ENCODE peak calls at places on chromosomes 6 and 20, in six cellular contexts. One of them, this sample, is unnamed.

GRCh38 chr20:47768016-47768953 is 17.0 kb downstream of the SULF2 start:
- DNase-seq in neural progenitor cell: no peak
- DNase-seq in upper lobe of right lung: peak
- DNase-seq in naive thymus-derived CD4-positive, alpha-beta T cell: no peak
- DNase-seq in AG04450: no peak
- DNase-seq in AG09309: no peak
- DNase-seq in this sample: no peak

GRCh38 chr20:50646483-50646996 is 44.8 kb downstream of the RIPOR3 start:
- DNase-seq in neural progenitor cell: no peak
- DNase-seq in upper lobe of right lung: no peak
- DNase-seq in naive thymus-derived CD4-positive, alpha-beta T cell: no peak
- DNase-seq in AG04450: peak
- DNase-seq in AG09309: peak
- DNase-seq in this sample: no peak

GRCh38 chr20:56001106-56001785 is 4.1 kb downstream of the CBLN4 start:
- DNase-seq in neural progenitor cell: no peak
- DNase-seq in upper lobe of right lung: no peak
- DNase-seq in naive thymus-derived CD4-positive, alpha-beta T cell: no peak
- DNase-seq in AG04450: no peak
- DNase-seq in AG09309: no peak
- DNase-seq in this sample: no peak

GRCh38 chr20:7346562-7346961 is 579.1 kb downstream of the BMP2 start:
- DNase-seq in neural progenitor cell: no peak
- DNase-seq in upper lobe of right lung: no peak
- DNase-seq in naive thymus-derived CD4-positive, alpha-beta T cell: no peak
- DNase-seq in AG04450: no peak
- DNase-seq in AG09309: no peak
- DNase-seq in this sample: peak

GRCh38 chr6:79461205-79461604 is 76.0 kb downstream of the LCA5 start:
- DNase-seq in neural progenitor cell: no peak
- DNase-seq in upper lobe of right lung: no peak
- DNase-seq in naive thymus-derived CD4-positive, alpha-beta T cell: no peak
- DNase-seq in AG04450: no peak
- DNase-seq in AG09309: no peak
- DNase-seq in this sample: peak

GRCh38 chr20:45432294-45432693 is 16.4 kb downstream of the PIGT start:
- DNase-seq in neural progenitor cell: no peak
- DNase-seq in upper lobe of right lung: no peak
- DNase-seq in naive thymus-derived CD4-positive, alpha-beta T cell: no peak
- DNase-seq in AG04450: no peak
- DNase-seq in AG09309: no peak
- DNase-seq in this sample: no peak

GRCh38 chr20:47792021-47792618 is 6.8 kb upstream of the SULF2 start:
- DNase-seq in neural progenitor cell: no peak
- DNase-seq in upper lobe of right lung: no peak
- DNase-seq in naive thymus-derived CD4-positive, alpha-beta T cell: no peak
- DNase-seq in AG04450: peak
- DNase-seq in AG09309: peak
- DNase-seq in this sample: peak

GRCh38 chr6:43725643-43726580 is 38.3 kb upstream of the MRPS18A start:
- DNase-seq in neural progenitor cell: no peak
- DNase-seq in upper lobe of right lung: no peak
- DNase-seq in naive thymus-derived CD4-positive, alpha-beta T cell: no peak
- DNase-seq in AG04450: no peak
- DNase-seq in AG09309: no peak
- DNase-seq in this sample: no peak

GRCh38 chr6:7974932-7975763 is 64.6 kb upstream of the TXNDC5 start:
- DNase-seq in neural progenitor cell: no peak
- DNase-seq in upper lobe of right lung: peak
- DNase-seq in naive thymus-derived CD4-positive, alpha-beta T cell: no peak
- DNase-seq in AG04450: peak
- DNase-seq in AG09309: peak
- DNase-seq in this sample: peak

GRCh38 chr6:98833101-98834059 is 994 bp upstream of the POU3F2 start:
- DNase-seq in neural progenitor cell: peak
- DNase-seq in upper lobe of right lung: peak
- DNase-seq in naive thymus-derived CD4-positive, alpha-beta T cell: no peak
- DNase-seq in AG04450: no peak
- DNase-seq in AG09309: no peak
- DNase-seq in this sample: no peak

GRCh38 chr6:39228111-39228971 is 934 bp downstream of the KCNK5 start:
- DNase-seq in neural progenitor cell: peak
- DNase-seq in upper lobe of right lung: no peak
- DNase-seq in naive thymus-derived CD4-positive, alpha-beta T cell: no peak
- DNase-seq in AG04450: no peak
- DNase-seq in AG09309: no peak
- DNase-seq in this sample: no peak

GRCh38 chr6:161660666-161661571 is 387.1 kb upstream of the AGPAT4 start:
- DNase-seq in neural progenitor cell: no peak
- DNase-seq in upper lobe of right lung: no peak
- DNase-seq in naive thymus-derived CD4-positive, alpha-beta T cell: no peak
- DNase-seq in AG04450: no peak
- DNase-seq in AG09309: no peak
- DNase-seq in this sample: no peak

GRCh38 chr6:3895303-3895635 is 46.1 kb downstream of the FAM50B start:
- DNase-seq in neural progenitor cell: no peak
- DNase-seq in upper lobe of right lung: no peak
- DNase-seq in naive thymus-derived CD4-positive, alpha-beta T cell: no peak
- DNase-seq in AG04450: no peak
- DNase-seq in AG09309: no peak
- DNase-seq in this sample: no peak

GRCh38 chr6:142796571-142796970 is 148.4 kb downstream of the HIVEP2 start:
- DNase-seq in neural progenitor cell: no peak
- DNase-seq in upper lobe of right lung: no peak
- DNase-seq in naive thymus-derived CD4-positive, alpha-beta T cell: no peak
- DNase-seq in AG04450: no peak
- DNase-seq in AG09309: peak
- DNase-seq in this sample: no peak

GRCh38 chr6:165245287-165245686 is 64.1 kb downstream of the C6orf118 start:
- DNase-seq in neural progenitor cell: peak
- DNase-seq in upper lobe of right lung: no peak
- DNase-seq in naive thymus-derived CD4-positive, alpha-beta T cell: no peak
- DNase-seq in AG04450: no peak
- DNase-seq in AG09309: peak
- DNase-seq in this sample: no peak

GRCh38 chr6:903746-904145 is 210.8 kb upstream of the EXOC2 start:
- DNase-seq in neural progenitor cell: no peak
- DNase-seq in upper lobe of right lung: no peak
- DNase-seq in naive thymus-derived CD4-positive, alpha-beta T cell: no peak
- DNase-seq in AG04450: no peak
- DNase-seq in AG09309: peak
- DNase-seq in this sample: no peak

GRCh38 chr6:20360471-20361119 is 41.1 kb upstream of the E2F3 start:
- DNase-seq in neural progenitor cell: no peak
- DNase-seq in upper lobe of right lung: no peak
- DNase-seq in naive thymus-derived CD4-positive, alpha-beta T cell: no peak
- DNase-seq in AG04450: no peak
- DNase-seq in AG09309: no peak
- DNase-seq in this sample: no peak

GRCh38 chr6:137722749-137723272 is 144.2 kb upstream of the TNFAIP3 start:
- DNase-seq in neural progenitor cell: no peak
- DNase-seq in upper lobe of right lung: no peak
- DNase-seq in naive thymus-derived CD4-positive, alpha-beta T cell: no peak
- DNase-seq in AG04450: no peak
- DNase-seq in AG09309: no peak
- DNase-seq in this sample: no peak

GRCh38 chr6:166488081-166488685 is 98.3 kb downstream of the RAMACL start:
- DNase-seq in neural progenitor cell: peak
- DNase-seq in upper lobe of right lung: no peak
- DNase-seq in naive thymus-derived CD4-positive, alpha-beta T cell: peak
- DNase-seq in AG04450: no peak
- DNase-seq in AG09309: no peak
- DNase-seq in this sample: no peak

GRCh38 chr6:75158176-75158575 is 47.7 kb downstream of the COL12A1 start:
- DNase-seq in neural progenitor cell: no peak
- DNase-seq in upper lobe of right lung: no peak
- DNase-seq in naive thymus-derived CD4-positive, alpha-beta T cell: no peak
- DNase-seq in AG04450: no peak
- DNase-seq in AG09309: no peak
- DNase-seq in this sample: no peak

GRCh38 chr6:112155900-112156299 is 68.5 kb downstream of the FAM229B start:
- DNase-seq in neural progenitor cell: no peak
- DNase-seq in upper lobe of right lung: no peak
- DNase-seq in naive thymus-derived CD4-positive, alpha-beta T cell: no peak
- DNase-seq in AG04450: no peak
- DNase-seq in AG09309: no peak
- DNase-seq in this sample: no peak

GRCh38 chr20:37945034-37945660 is 42.2 kb downstream of the VSTM2L start:
- DNase-seq in neural progenitor cell: no peak
- DNase-seq in upper lobe of right lung: no peak
- DNase-seq in naive thymus-derived CD4-positive, alpha-beta T cell: no peak
- DNase-seq in AG04450: no peak
- DNase-seq in AG09309: no peak
- DNase-seq in this sample: no peak

GRCh38 chr6:56689663-56690062 is 47.0 kb upstream of the DST start:
- DNase-seq in neural progenitor cell: no peak
- DNase-seq in upper lobe of right lung: no peak
- DNase-seq in naive thymus-derived CD4-positive, alpha-beta T cell: no peak
- DNase-seq in AG04450: no peak
- DNase-seq in AG09309: no peak
- DNase-seq in this sample: no peak

GRCh38 chr20:263701-264100 is 6.2 kb downstream of the DEFB132 start:
- DNase-seq in neural progenitor cell: no peak
- DNase-seq in upper lobe of right lung: no peak
- DNase-seq in naive thymus-derived CD4-positive, alpha-beta T cell: no peak
- DNase-seq in AG04450: no peak
- DNase-seq in AG09309: no peak
- DNase-seq in this sample: no peak

GRCh38 chr6:43972915-43973304 is 154.3 kb downstream of the MRPL14 start:
- DNase-seq in neural progenitor cell: no peak
- DNase-seq in upper lobe of right lung: peak
- DNase-seq in naive thymus-derived CD4-positive, alpha-beta T cell: no peak
- DNase-seq in AG04450: peak
- DNase-seq in AG09309: peak
- DNase-seq in this sample: peak

GRCh38 chr20:4455301-4455701 is 266.4 kb upstream of the PRND start:
- DNase-seq in neural progenitor cell: no peak
- DNase-seq in upper lobe of right lung: no peak
- DNase-seq in naive thymus-derived CD4-positive, alpha-beta T cell: no peak
- DNase-seq in AG04450: no peak
- DNase-seq in AG09309: no peak
- DNase-seq in this sample: peak

DNA sequence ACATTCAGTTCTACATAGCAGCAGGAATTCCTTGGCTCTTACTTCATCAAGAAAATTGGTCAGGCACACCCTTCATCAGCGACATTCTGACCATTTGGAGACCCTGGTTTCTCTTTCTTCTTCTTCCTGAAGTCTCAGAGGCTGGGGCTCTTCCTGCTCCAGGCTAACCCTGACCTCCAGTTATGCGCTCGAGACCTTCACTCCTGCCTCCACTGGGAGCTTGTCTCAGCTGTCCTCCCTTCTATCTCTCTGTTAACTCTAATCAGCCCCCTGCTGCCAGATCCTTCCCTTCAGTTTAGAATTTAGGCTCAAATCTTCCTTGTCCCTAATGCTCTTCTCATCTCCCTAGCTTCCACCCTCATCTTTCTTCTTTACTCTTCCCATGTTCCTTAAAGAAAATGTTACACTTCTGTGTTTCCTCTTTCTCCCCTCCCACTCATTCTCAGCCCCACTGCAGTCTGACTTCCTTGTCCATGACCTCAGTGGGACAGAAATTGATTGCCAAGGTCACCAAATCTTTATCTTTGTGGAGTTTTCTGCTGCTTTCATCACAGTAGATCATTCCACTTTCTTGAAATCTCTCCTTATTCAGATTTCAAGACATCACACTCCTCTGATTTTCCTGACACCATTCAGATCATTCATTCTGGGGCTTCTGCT is 8.4 kb upstream of the HLA-DOA start:
- DNase-seq in neural progenitor cell: no peak
- DNase-seq in upper lobe of right lung: no peak
- DNase-seq in naive thymus-derived CD4-positive, alpha-beta T cell: no peak
- DNase-seq in AG04450: no peak
- DNase-seq in AG09309: no peak
- DNase-seq in this sample: no peak
- H3K4me3 ChIP-seq in neural progenitor cell: no peak
- H3K4me3 ChIP-seq in upper lobe of right lung: peak
- H3K4me3 ChIP-seq in naive thymus-derived CD4-positive, alpha-beta T cell: no peak
- H3K4me3 ChIP-seq in AG04450: no peak
- H3K4me3 ChIP-seq in AG09309: no peak
- H3K4me3 ChIP-seq in this sample: no peak

DNA sequence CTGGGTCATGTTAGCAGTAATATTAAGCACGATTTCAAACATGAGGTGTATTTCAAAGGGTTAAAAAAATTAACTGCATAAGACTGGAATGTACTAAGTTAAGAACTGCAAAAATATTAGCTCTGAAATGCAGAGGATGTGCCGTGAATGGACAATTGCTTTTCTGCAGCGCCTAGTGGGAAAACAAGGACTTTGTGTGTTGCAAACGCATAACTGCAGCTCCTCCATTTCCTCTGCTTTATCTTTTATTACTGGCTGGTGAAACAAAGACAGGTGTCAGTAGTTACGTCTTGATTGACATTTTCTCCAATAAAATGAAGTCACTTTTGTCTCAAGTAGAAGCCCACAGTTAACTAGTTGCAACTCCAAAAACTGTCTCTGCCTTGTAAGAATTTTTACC is 1.7 kb downstream of the PDE7B start:
- DNase-seq in neural progenitor cell: no peak
- DNase-seq in upper lobe of right lung: no peak
- DNase-seq in naive thymus-derived CD4-positive, alpha-beta T cell: peak
- DNase-seq in AG04450: no peak
- DNase-seq in AG09309: no peak
- DNase-seq in this sample: no peak
- H3K4me3 ChIP-seq in neural progenitor cell: no peak
- H3K4me3 ChIP-seq in upper lobe of right lung: no peak
- H3K4me3 ChIP-seq in naive thymus-derived CD4-positive, alpha-beta T cell: no peak
- H3K4me3 ChIP-seq in AG04450: peak
- H3K4me3 ChIP-seq in AG09309: peak
- H3K4me3 ChIP-seq in this sample: no peak

GRCh38 chr6:116925088-116925794 is 48.2 kb downstream of the RFX6 start:
- DNase-seq in neural progenitor cell: no peak
- DNase-seq in upper lobe of right lung: no peak
- DNase-seq in naive thymus-derived CD4-positive, alpha-beta T cell: no peak
- DNase-seq in AG04450: no peak
- DNase-seq in AG09309: no peak
- DNase-seq in this sample: no peak
- H3K4me3 ChIP-seq in neural progenitor cell: no peak
- H3K4me3 ChIP-seq in upper lobe of right lung: no peak
- H3K4me3 ChIP-seq in naive thymus-derived CD4-positive, alpha-beta T cell: no peak
- H3K4me3 ChIP-seq in AG04450: no peak
- H3K4me3 ChIP-seq in AG09309: no peak
- H3K4me3 ChIP-seq in this sample: no peak

DNA sequence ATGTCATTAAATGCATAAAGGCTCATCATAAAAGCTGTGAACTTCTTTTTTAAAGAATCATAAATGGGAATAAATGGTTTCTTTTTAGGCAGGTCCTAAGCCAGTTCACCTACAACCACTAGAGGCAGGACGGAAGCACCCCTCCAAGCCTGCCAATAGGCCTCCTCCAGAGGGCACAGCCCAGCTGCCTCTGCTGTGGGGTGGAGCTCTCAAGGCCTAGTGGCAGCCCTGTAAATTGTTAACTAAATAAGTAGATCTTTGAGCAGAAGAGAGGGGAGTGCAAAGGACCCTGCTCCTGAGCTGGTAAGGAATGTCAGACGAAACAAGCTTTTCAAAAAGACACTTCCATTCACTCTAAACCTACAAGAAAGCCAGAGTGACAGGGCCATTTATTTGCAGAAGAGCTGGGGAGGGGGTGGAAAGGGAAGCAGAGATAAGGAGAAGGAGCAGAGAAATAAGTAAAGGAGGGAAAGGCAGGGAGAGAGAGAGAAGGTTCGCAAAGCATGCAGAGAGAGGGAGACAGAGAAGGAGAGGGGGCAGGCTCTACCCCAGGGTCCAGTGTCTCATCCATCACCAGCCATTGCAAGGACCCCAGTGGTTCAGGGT is 18.0 kb upstream of the MAFB start:
- DNase-seq in neural progenitor cell: peak
- DNase-seq in upper lobe of right lung: no peak
- DNase-seq in naive thymus-derived CD4-positive, alpha-beta T cell: no peak
- DNase-seq in AG04450: no peak
- DNase-seq in AG09309: no peak
- DNase-seq in this sample: no peak
- H3K4me3 ChIP-seq in neural progenitor cell: no peak
- H3K4me3 ChIP-seq in upper lobe of right lung: no peak
- H3K4me3 ChIP-seq in naive thymus-derived CD4-positive, alpha-beta T cell: no peak
- H3K4me3 ChIP-seq in AG04450: no peak
- H3K4me3 ChIP-seq in AG09309: no peak
- H3K4me3 ChIP-seq in this sample: no peak

This sample was measured in mammary epithelial cell.